ENCODE peak calls at places on chromosomes 11 and 22, in ten cellular contexts. F is posterior vena cava; S is glutamatergic neuron; U is small intestine; W is nucleus accumbens; D is amygdala; C is AG04450; E is osteoblast; X is activated T-cell treated with anti-CD3 and anti-CD28 coated beads, Interleukin-2, amount 50 U/mL, for 72 hours; Z is activated CD4-positive, alpha-beta T cell treated with anti-CD3 and anti-CD28 coated beads for 4 hours. B is an unnamed sample.

GRCh38 chr11:44949160-44950035 is 1.3 kb downstream of the TP53I11 start:
- DNase-seq in S (peak), Z (peak), E (no peak), C (no peak), U (peak), W (no peak), X (peak), D (no peak), F (no peak), B (no peak)

GRCh38 chr11:66004186-66004585 is 1.9 kb downstream of the BANF1 start:
- DNase-seq in E (peak), S (no peak), U (no peak), F (no peak), X (no peak), W (no peak), Z (no peak), D (no peak), C (no peak), B (no peak)

GRCh38 chr22:35310556-35311550 is 11.2 kb downstream of the TOM1 start:
- DNase-seq in F (peak), Z (no peak), S (peak), W (no peak), U (peak), E (peak), X (no peak), D (no peak), C (no peak), B (no peak)

GRCh38 chr11:46559815-46560214 is 34.0 kb downstream of the AMBRA1 start:
- DNase-seq in Z (no peak), X (no peak), C (no peak), S (no peak), U (peak), D (no peak), F (no peak), W (no peak), E (no peak), B (no peak)

GRCh38 chr22:34914871-34915270 is 151.1 kb upstream of the ISX start:
- DNase-seq in S (no peak), U (no peak), W (no peak), D (no peak), C (no peak), Z (no peak), X (no peak), E (no peak), F (no peak), B (no peak)

GRCh38 chr11:3994030-3994640 is 100.5 kb upstream of the RRM1 start:
- DNase-seq in Z (no peak), W (no peak), X (no peak), E (no peak), D (no peak), F (no peak), U (no peak), C (no peak), S (no peak), B (no peak)

GRCh38 chr11:76768091-76769047 is 14.8 kb upstream of the TSKU start:
- DNase-seq in U (peak), E (no peak), Z (no peak), F (peak), X (no peak), C (no peak), W (no peak), D (no peak), S (no peak), B (peak)

GRCh38 chr11:82085493-82085892 is 648.2 kb downstream of the FAM181B start:
- DNase-seq in C (no peak), X (no peak), Z (no peak), W (no peak), U (no peak), D (no peak), S (no peak), F (no peak), E (no peak), B (no peak)

GRCh38 chr22:43110927-43111623 is 525 bp downstream of the BIK start:
- DNase-seq in E (peak), Z (peak), U (peak), S (no peak), X (peak), D (no peak), W (no peak), F (no peak), C (no peak), B (peak)

GRCh38 chr11:10323793-10324170 is 18.9 kb downstream of the ADM start:
- DNase-seq in D (no peak), E (no peak), W (no peak), Z (no peak), X (no peak), U (no peak), C (no peak), S (no peak), F (no peak), B (no peak)

GRCh38 chr11:11604340-11604992 is 17.3 kb downstream of the GALNT18 start:
- DNase-seq in X (no peak), E (no peak), F (no peak), D (peak), W (no peak), S (no peak), C (no peak), Z (no peak), U (no peak), B (no peak)

GRCh38 chr22:39707351-39707750 is 136.8 kb downstream of the CACNA1I start:
- DNase-seq in W (no peak), F (no peak), U (no peak), D (no peak), S (no peak), C (no peak), E (no peak), X (no peak), Z (no peak), B (no peak)

GRCh38 chr22:29520851-29521250 is 32.7 kb downstream of the THOC5 start:
- DNase-seq in D (no peak), F (no peak), C (peak), X (no peak), Z (no peak), U (no peak), W (no peak), S (no peak), E (peak), B (no peak)

GRCh38 chr11:68551223-68551622 is 90.7 kb downstream of the PPP6R3 start:
- DNase-seq in S (no peak), X (no peak), C (no peak), W (no peak), F (no peak), E (peak), U (no peak), Z (no peak), D (no peak), B (no peak)

GRCh38 chr22:42078469-42079318 is 806 bp upstream of the SMDT1 start:
- DNase-seq in C (no peak), X (no peak), D (no peak), U (peak), E (peak), W (no peak), S (peak), Z (no peak), F (no peak), B (no peak)

GRCh38 chr11:62896049-62896448 is 15.4 kb downstream of the SLC3A2 start:
- DNase-seq in U (no peak), D (peak), X (no peak), F (no peak), S (no peak), W (no peak), E (no peak), Z (no peak), C (no peak), B (no peak)

GRCh38 chr11:59151761-59152160 is 9.1 kb downstream of the FAM111A start:
- DNase-seq in C (no peak), U (no peak), X (no peak), F (no peak), W (no peak), Z (no peak), E (no peak), D (no peak), S (no peak), B (no peak)

GRCh38 chr11:6315811-6316425 is 4.4 kb downstream of the CAVIN3 start:
- DNase-seq in Z (no peak), W (no peak), U (peak), C (no peak), S (peak), E (peak), X (peak), F (peak), D (peak), B (peak)

GRCh38 chr11:114262681-114263509 is 33.3 kb upstream of the NNMT start:
- DNase-seq in D (peak), F (peak), E (peak), S (peak), C (no peak), U (peak), W (no peak), Z (no peak), X (no peak), B (peak)

GRCh38 chr11:61777234-61778090 is 14.9 kb downstream of the TMEM258 start:
- DNase-seq in W (no peak), D (peak), F (no peak), S (no peak), X (peak), Z (peak), U (no peak), C (no peak), E (peak), B (no peak)

GRCh38 chr11:36009469-36009868 is 65.6 kb downstream of the LDLRAD3 start:
- DNase-seq in C (no peak), U (no peak), W (no peak), E (no peak), S (no peak), Z (no peak), F (no peak), D (no peak), X (no peak), B (no peak)

GRCh38 chr11:117039897-117040296 is 58.3 kb downstream of the SIK3 start:
- DNase-seq in Z (peak), W (no peak), X (peak), S (no peak), C (no peak), D (no peak), E (no peak), F (no peak), U (no peak), B (no peak)

GRCh38 chr22:37242395-37242918 is 1.6 kb downstream of the RAC2 start:
- DNase-seq in F (peak), W (no peak), S (no peak), D (no peak), X (peak), E (peak), U (peak), C (no peak), Z (peak), B (peak)

GRCh38 chr22:31953251-31953650 is 8.9 kb downstream of the YWHAH start:
- DNase-seq in E (no peak), U (no peak), C (no peak), S (no peak), D (no peak), X (no peak), W (no peak), Z (no peak), F (no peak), B (no peak)

GRCh38 chr11:9347100-9347499 is 32.7 kb upstream of the TMEM41B start:
- DNase-seq in X (no peak), S (no peak), D (no peak), W (no peak), F (no peak), E (peak), U (no peak), Z (no peak), C (no peak), B (no peak)

GRCh38 chr11:62444271-62444833 is 25.5 kb downstream of the SCGB1A1 start:
- DNase-seq in U (peak), C (peak), E (peak), Z (peak), S (no peak), X (peak), W (peak), F (peak), D (peak), B (peak)

GRCh38 chr22:50456466-50457234 is 18.2 kb downstream of the SBF1 start:
- DNase-seq in S (no peak), U (no peak), C (no peak), F (no peak), Z (no peak), E (no peak), W (no peak), X (no peak), D (no peak), B (no peak)

GRCh38 chr11:19060629-19061028 is at the start of gene MRGPRX2:
- DNase-seq in C (no peak), D (no peak), S (no peak), E (no peak), X (peak), W (no peak), Z (no peak), F (no peak), U (no peak), B (no peak)

GRCh38 chr11:35133656-35134055 is 5.3 kb upstream of the CD44 start:
- DNase-seq in X (no peak), U (no peak), E (no peak), F (no peak), S (no peak), D (no peak), C (no peak), W (no peak), Z (no peak), B (no peak)

GRCh38 chr22:20565761-20566160 is 58.4 kb downstream of the MED15 start:
- DNase-seq in E (no peak), U (no peak), X (no peak), S (no peak), W (no peak), Z (no peak), C (no peak), D (no peak), F (no peak), B (no peak)

GRCh38 chr11:75577198-75577597 is 15.1 kb downstream of the SERPINH1 start:
- DNase-seq in D (no peak), Z (peak), E (peak), F (no peak), X (peak), S (peak), W (peak), U (no peak), C (no peak), B (no peak)

GRCh38 chr11:32154275-32154674 is 63.4 kb downstream of the RCN1 start:
- DNase-seq in D (no peak), S (no peak), E (no peak), F (no peak), W (no peak), X (no peak), U (no peak), Z (no peak), C (no peak), B (no peak)

GRCh38 chr11:36672815-36673450 is 74.9 kb upstream of the RAG2 start:
- DNase-seq in S (no peak), C (peak), Z (peak), D (no peak), F (no peak), W (no peak), X (peak), U (peak), E (peak), B (peak)

GRCh38 chr11:69603978-69604524 is 36.9 kb upstream of the CCND1 start:
- DNase-seq in X (no peak), S (no peak), E (no peak), D (no peak), W (no peak), C (no peak), U (no peak), F (no peak), Z (no peak), B (no peak)

GRCh38 chr11:19526119-19526518 is 186.5 kb upstream of the NAV2 start:
- DNase-seq in E (no peak), F (no peak), S (no peak), U (no peak), D (no peak), Z (no peak), X (no peak), W (no peak), C (no peak), B (no peak)

GRCh38 chr11:77346906-77347603 is 45.6 kb upstream of the GDPD4 start:
- DNase-seq in D (no peak), S (no peak), C (peak), X (no peak), Z (no peak), F (no peak), W (no peak), U (no peak), E (peak), B (no peak)

GRCh38 chr11:45859661-45860140 is 12.4 kb downstream of the CRY2 start:
- DNase-seq in E (peak), U (peak), D (peak), C (peak), F (peak), Z (no peak), W (peak), X (no peak), S (no peak), B (peak)

GRCh38 chr22:21106000-21106399 is 60.3 kb downstream of the LRRC74B start:
- DNase-seq in F (no peak), D (no peak), Z (no peak), C (no peak), X (no peak), U (no peak), S (no peak), W (no peak), E (no peak), B (no peak)

GRCh38 chr11:29447821-29448220 is 569.0 kb downstream of the KCNA4 start:
- DNase-seq in W (no peak), S (no peak), X (no peak), U (no peak), C (no peak), Z (no peak), F (no peak), E (no peak), D (no peak), B (no peak)

B was measured in mucosa of gallbladder.